ENCODE peak calls at places on chromosomes 11 and 22, in ten cellular contexts. One of them, this sample, is unnamed. For H3K4me1, the result is how much of the 10 kb centered on the place peaks cover.

GRCh38 chr22:47621253-47621652 is 858.8 kb downstream of the TBC1D22A start:
- DNase-seq in PC-9: no peak
- DNase-seq in left lung: no peak
- DNase-seq in prostate gland: no peak
- DNase-seq in psoas muscle: no peak
- DNase-seq in A549: no peak
- DNase-seq in neural progenitor cell: no peak
- DNase-seq in CD8-positive, alpha-beta memory T cell: no peak
- DNase-seq in right cardiac atrium: no peak
- DNase-seq in naive thymus-derived CD4-positive, alpha-beta T cell: no peak
- DNase-seq in this sample: no peak

GRCh38 chr11:48000432-48000831 is 20.1 kb downstream of the PTPRJ start:
- DNase-seq in psoas muscle: no peak
- DNase-seq in neural progenitor cell: no peak
- DNase-seq in CD8-positive, alpha-beta memory T cell: no peak
- DNase-seq in left lung: no peak
- DNase-seq in A549: no peak
- DNase-seq in prostate gland: no peak
- DNase-seq in right cardiac atrium: no peak
- DNase-seq in naive thymus-derived CD4-positive, alpha-beta T cell: no peak
- DNase-seq in PC-9: no peak
- DNase-seq in this sample: no peak

GRCh38 chr11:131582021-131582531 is 211.7 kb downstream of the NTM start:
- DNase-seq in prostate gland: no peak
- DNase-seq in right cardiac atrium: no peak
- DNase-seq in neural progenitor cell: no peak
- DNase-seq in left lung: no peak
- DNase-seq in PC-9: no peak
- DNase-seq in psoas muscle: no peak
- DNase-seq in naive thymus-derived CD4-positive, alpha-beta T cell: no peak
- DNase-seq in A549: no peak
- DNase-seq in CD8-positive, alpha-beta memory T cell: no peak
- DNase-seq in this sample: no peak

GRCh38 chr11:9090488-9091043 is 833 bp downstream of the SCUBE2 start:
- DNase-seq in neural progenitor cell: peak
- DNase-seq in right cardiac atrium: no peak
- DNase-seq in psoas muscle: no peak
- DNase-seq in PC-9: no peak
- DNase-seq in left lung: no peak
- DNase-seq in prostate gland: no peak
- DNase-seq in CD8-positive, alpha-beta memory T cell: no peak
- DNase-seq in A549: no peak
- DNase-seq in naive thymus-derived CD4-positive, alpha-beta T cell: no peak
- DNase-seq in this sample: no peak

GRCh38 chr11:70111269-70112016 is 33.3 kb downstream of the ANO1 start:
- DNase-seq in neural progenitor cell: peak
- DNase-seq in PC-9: peak
- DNase-seq in naive thymus-derived CD4-positive, alpha-beta T cell: no peak
- DNase-seq in CD8-positive, alpha-beta memory T cell: no peak
- DNase-seq in right cardiac atrium: peak
- DNase-seq in left lung: no peak
- DNase-seq in A549: peak
- DNase-seq in prostate gland: peak
- DNase-seq in psoas muscle: peak
- DNase-seq in this sample: peak

GRCh38 chr22:37195921-37196320 is 7.9 kb upstream of the C1QTNF6 start:
- DNase-seq in A549: no peak
- DNase-seq in right cardiac atrium: peak
- DNase-seq in neural progenitor cell: no peak
- DNase-seq in CD8-positive, alpha-beta memory T cell: peak
- DNase-seq in psoas muscle: no peak
- DNase-seq in left lung: no peak
- DNase-seq in prostate gland: no peak
- DNase-seq in naive thymus-derived CD4-positive, alpha-beta T cell: no peak
- DNase-seq in PC-9: peak
- DNase-seq in this sample: no peak

GRCh38 chr11:130831506-130832385 is 84.5 kb downstream of the SNX19 start:
- DNase-seq in neural progenitor cell: peak
- DNase-seq in A549: no peak
- DNase-seq in left lung: no peak
- DNase-seq in PC-9: no peak
- DNase-seq in CD8-positive, alpha-beta memory T cell: no peak
- DNase-seq in prostate gland: no peak
- DNase-seq in right cardiac atrium: no peak
- DNase-seq in naive thymus-derived CD4-positive, alpha-beta T cell: no peak
- DNase-seq in psoas muscle: no peak
- DNase-seq in this sample: no peak

GRCh38 chr11:110379261-110379660 is 50.5 kb upstream of the FDX1 start:
- DNase-seq in PC-9: peak
- DNase-seq in CD8-positive, alpha-beta memory T cell: no peak
- DNase-seq in neural progenitor cell: no peak
- DNase-seq in psoas muscle: no peak
- DNase-seq in left lung: no peak
- DNase-seq in naive thymus-derived CD4-positive, alpha-beta T cell: no peak
- DNase-seq in prostate gland: no peak
- DNase-seq in right cardiac atrium: no peak
- DNase-seq in A549: no peak
- DNase-seq in this sample: no peak

GRCh38 chr22:50548046-50548912 is 2.6 kb downstream of the KLHDC7B start:
- DNase-seq in neural progenitor cell: no peak
- DNase-seq in CD8-positive, alpha-beta memory T cell: peak
- DNase-seq in naive thymus-derived CD4-positive, alpha-beta T cell: peak
- DNase-seq in A549: no peak
- DNase-seq in right cardiac atrium: peak
- DNase-seq in PC-9: no peak
- DNase-seq in left lung: no peak
- DNase-seq in prostate gland: no peak
- DNase-seq in psoas muscle: no peak
- DNase-seq in this sample: peak

GRCh38 chr11:111777094-111778046 is 11.2 kb upstream of the PPP2R1B start:
- DNase-seq in PC-9: peak
- DNase-seq in CD8-positive, alpha-beta memory T cell: no peak
- DNase-seq in psoas muscle: no peak
- DNase-seq in prostate gland: peak
- DNase-seq in right cardiac atrium: no peak
- DNase-seq in left lung: no peak
- DNase-seq in naive thymus-derived CD4-positive, alpha-beta T cell: no peak
- DNase-seq in neural progenitor cell: peak
- DNase-seq in A549: peak
- DNase-seq in this sample: peak

GRCh38 chr11:128406365-128406706 is 181.0 kb downstream of the ETS1 start:
- DNase-seq in CD8-positive, alpha-beta memory T cell: no peak
- DNase-seq in naive thymus-derived CD4-positive, alpha-beta T cell: no peak
- DNase-seq in neural progenitor cell: no peak
- DNase-seq in left lung: no peak
- DNase-seq in PC-9: no peak
- DNase-seq in right cardiac atrium: no peak
- DNase-seq in A549: no peak
- DNase-seq in prostate gland: no peak
- DNase-seq in psoas muscle: no peak
- DNase-seq in this sample: no peak

GRCh38 chr11:75230621-75231020 is 10.0 kb upstream of the TPBGL start:
- DNase-seq in neural progenitor cell: no peak
- DNase-seq in A549: no peak
- DNase-seq in CD8-positive, alpha-beta memory T cell: no peak
- DNase-seq in psoas muscle: no peak
- DNase-seq in PC-9: no peak
- DNase-seq in left lung: no peak
- DNase-seq in right cardiac atrium: no peak
- DNase-seq in naive thymus-derived CD4-positive, alpha-beta T cell: no peak
- DNase-seq in prostate gland: no peak
- DNase-seq in this sample: no peak

GRCh38 chr22:48112687-48113521 is 1350.5 kb downstream of the TBC1D22A start:
- DNase-seq in right cardiac atrium: no peak
- DNase-seq in A549: peak
- DNase-seq in psoas muscle: no peak
- DNase-seq in neural progenitor cell: no peak
- DNase-seq in prostate gland: no peak
- DNase-seq in naive thymus-derived CD4-positive, alpha-beta T cell: no peak
- DNase-seq in left lung: no peak
- DNase-seq in CD8-positive, alpha-beta memory T cell: no peak
- DNase-seq in PC-9: no peak
- DNase-seq in this sample: no peak

GRCh38 chr11:14114269-14114668 is 151.7 kb downstream of the SPON1 start:
- DNase-seq in PC-9: no peak
- DNase-seq in psoas muscle: no peak
- DNase-seq in left lung: no peak
- DNase-seq in prostate gland: no peak
- DNase-seq in A549: no peak
- DNase-seq in naive thymus-derived CD4-positive, alpha-beta T cell: no peak
- DNase-seq in neural progenitor cell: no peak
- DNase-seq in right cardiac atrium: no peak
- DNase-seq in CD8-positive, alpha-beta memory T cell: no peak
- DNase-seq in this sample: no peak

GRCh38 chr11:128116447-128117240 is 470.7 kb downstream of the ETS1 start:
- DNase-seq in neural progenitor cell: no peak
- DNase-seq in CD8-positive, alpha-beta memory T cell: no peak
- DNase-seq in psoas muscle: no peak
- DNase-seq in A549: no peak
- DNase-seq in PC-9: no peak
- DNase-seq in right cardiac atrium: no peak
- DNase-seq in prostate gland: no peak
- DNase-seq in left lung: no peak
- DNase-seq in naive thymus-derived CD4-positive, alpha-beta T cell: no peak
- DNase-seq in this sample: no peak

GRCh38 chr22:29308148-29308790 is 1.8 kb downstream of the GAS2L1 start:
- DNase-seq in left lung: no peak
- DNase-seq in A549: no peak
- DNase-seq in neural progenitor cell: no peak
- DNase-seq in right cardiac atrium: peak
- DNase-seq in PC-9: no peak
- DNase-seq in CD8-positive, alpha-beta memory T cell: no peak
- DNase-seq in prostate gland: no peak
- DNase-seq in naive thymus-derived CD4-positive, alpha-beta T cell: no peak
- DNase-seq in psoas muscle: no peak
- DNase-seq in this sample: no peak

GRCh38 chr22:29306830-29307657 is 594 bp downstream of the GAS2L1 start:
- DNase-seq in A549: peak
- DNase-seq in prostate gland: peak
- DNase-seq in left lung: peak
- DNase-seq in neural progenitor cell: peak
- DNase-seq in right cardiac atrium: peak
- DNase-seq in CD8-positive, alpha-beta memory T cell: no peak
- DNase-seq in psoas muscle: peak
- DNase-seq in PC-9: no peak
- DNase-seq in naive thymus-derived CD4-positive, alpha-beta T cell: peak
- DNase-seq in this sample: peak

GRCh38 chr22:29306175-29306829 is at the start of gene GAS2L1:
- DNase-seq in psoas muscle: peak
- DNase-seq in A549: peak
- DNase-seq in PC-9: peak
- DNase-seq in neural progenitor cell: peak
- DNase-seq in right cardiac atrium: peak
- DNase-seq in CD8-positive, alpha-beta memory T cell: no peak
- DNase-seq in naive thymus-derived CD4-positive, alpha-beta T cell: peak
- DNase-seq in left lung: peak
- DNase-seq in prostate gland: peak
- DNase-seq in this sample: peak

GRCh38 chr22:29308791-29309262 is 2.4 kb downstream of the GAS2L1 start:
- DNase-seq in right cardiac atrium: no peak
- DNase-seq in naive thymus-derived CD4-positive, alpha-beta T cell: no peak
- DNase-seq in A549: no peak
- DNase-seq in CD8-positive, alpha-beta memory T cell: no peak
- DNase-seq in prostate gland: no peak
- DNase-seq in psoas muscle: no peak
- DNase-seq in neural progenitor cell: no peak
- DNase-seq in PC-9: no peak
- DNase-seq in left lung: no peak
- DNase-seq in this sample: no peak

DNA sequence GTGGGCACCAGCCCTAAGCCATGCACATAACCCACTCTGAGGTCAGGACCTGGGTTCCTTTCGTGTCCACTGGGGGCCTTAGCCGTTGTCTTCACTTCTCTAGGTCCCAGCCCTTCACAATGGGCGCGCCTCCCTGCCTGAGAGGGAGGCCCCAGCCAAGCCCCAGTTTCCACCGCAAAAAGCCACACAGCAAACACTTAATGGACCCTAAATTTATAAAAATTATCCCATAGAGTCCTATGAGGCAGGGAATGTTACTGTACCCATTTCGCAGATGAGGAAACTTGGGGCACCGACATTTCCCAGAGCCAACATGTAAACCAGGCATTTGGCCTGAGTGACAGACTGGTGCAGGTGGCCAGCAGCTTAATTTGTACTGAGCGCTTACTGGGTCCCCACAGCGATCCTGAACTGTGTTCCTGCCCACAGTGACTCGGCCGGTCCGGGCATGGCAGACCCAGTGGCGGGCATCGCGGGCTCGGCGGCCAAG is 1.3 kb downstream of the GAS2L1 start:
- DNase-seq in PC-9: no peak
- DNase-seq in prostate gland: no peak
- DNase-seq in A549: no peak
- DNase-seq in psoas muscle: no peak
- DNase-seq in left lung: no peak
- DNase-seq in CD8-positive, alpha-beta memory T cell: no peak
- DNase-seq in naive thymus-derived CD4-positive, alpha-beta T cell: no peak
- DNase-seq in neural progenitor cell: peak
- DNase-seq in right cardiac atrium: no peak
- DNase-seq in this sample: no peak
- H3K4me1 ChIP-seq in PC-9: under half
- H3K4me1 ChIP-seq in prostate gland: under half
- H3K4me1 ChIP-seq in A549: under half
- H3K4me1 ChIP-seq in psoas muscle: under half
- H3K4me1 ChIP-seq in left lung: under half
- H3K4me1 ChIP-seq in CD8-positive, alpha-beta memory T cell: under half
- H3K4me1 ChIP-seq in naive thymus-derived CD4-positive, alpha-beta T cell: under half
- H3K4me1 ChIP-seq in neural progenitor cell: under half
- H3K4me1 ChIP-seq in right cardiac atrium: under half
- H3K4me1 ChIP-seq in this sample: half or more

GRCh38 chr11:1064167-1064566 is 10.5 kb upstream of the MUC2 start:
- DNase-seq in PC-9: no peak
- DNase-seq in psoas muscle: no peak
- DNase-seq in naive thymus-derived CD4-positive, alpha-beta T cell: no peak
- DNase-seq in neural progenitor cell: no peak
- DNase-seq in CD8-positive, alpha-beta memory T cell: no peak
- DNase-seq in right cardiac atrium: no peak
- DNase-seq in left lung: no peak
- DNase-seq in prostate gland: no peak
- DNase-seq in A549: no peak
- DNase-seq in this sample: no peak
- H3K27ac ChIP-seq in PC-9: no peak
- H3K27ac ChIP-seq in psoas muscle: no peak
- H3K27ac ChIP-seq in naive thymus-derived CD4-positive, alpha-beta T cell: no peak
- H3K27ac ChIP-seq in neural progenitor cell: no peak
- H3K27ac ChIP-seq in CD8-positive, alpha-beta memory T cell: no peak
- H3K27ac ChIP-seq in right cardiac atrium: no peak
- H3K27ac ChIP-seq in left lung: no peak
- H3K27ac ChIP-seq in prostate gland: no peak
- H3K27ac ChIP-seq in A549: no peak
- H3K27ac ChIP-seq in this sample: no peak

GRCh38 chr11:17000987-17001386 is 13.2 kb downstream of the PLEKHA7 start:
- DNase-seq in psoas muscle: no peak
- DNase-seq in naive thymus-derived CD4-positive, alpha-beta T cell: no peak
- DNase-seq in left lung: no peak
- DNase-seq in right cardiac atrium: no peak
- DNase-seq in CD8-positive, alpha-beta memory T cell: no peak
- DNase-seq in neural progenitor cell: no peak
- DNase-seq in prostate gland: no peak
- DNase-seq in A549: no peak
- DNase-seq in PC-9: no peak
- DNase-seq in this sample: no peak
- H3K4me1 ChIP-seq in psoas muscle: under half
- H3K4me1 ChIP-seq in naive thymus-derived CD4-positive, alpha-beta T cell: under half
- H3K4me1 ChIP-seq in left lung: under half
- H3K4me1 ChIP-seq in right cardiac atrium: under half
- H3K4me1 ChIP-seq in CD8-positive, alpha-beta memory T cell: under half
- H3K4me1 ChIP-seq in neural progenitor cell: under half
- H3K4me1 ChIP-seq in prostate gland: under half
- H3K4me1 ChIP-seq in A549: under half
- H3K4me1 ChIP-seq in PC-9: under half
- H3K4me1 ChIP-seq in this sample: under half

GRCh38 chr11:66410191-66410590 is 10.6 kb upstream of the NPAS4 start:
- DNase-seq in psoas muscle: no peak
- DNase-seq in left lung: no peak
- DNase-seq in prostate gland: no peak
- DNase-seq in PC-9: no peak
- DNase-seq in neural progenitor cell: no peak
- DNase-seq in CD8-positive, alpha-beta memory T cell: no peak
- DNase-seq in A549: no peak
- DNase-seq in naive thymus-derived CD4-positive, alpha-beta T cell: no peak
- DNase-seq in right cardiac atrium: no peak
- DNase-seq in this sample: no peak
- H3K27ac ChIP-seq in psoas muscle: no peak
- H3K27ac ChIP-seq in left lung: no peak
- H3K27ac ChIP-seq in prostate gland: no peak
- H3K27ac ChIP-seq in PC-9: no peak
- H3K27ac ChIP-seq in neural progenitor cell: no peak
- H3K27ac ChIP-seq in CD8-positive, alpha-beta memory T cell: no peak
- H3K27ac ChIP-seq in A549: no peak
- H3K27ac ChIP-seq in naive thymus-derived CD4-positive, alpha-beta T cell: no peak
- H3K27ac ChIP-seq in right cardiac atrium: no peak
- H3K27ac ChIP-seq in this sample: no peak

This sample was measured in heart right ventricle.